ENCODE peak calls at places on chromosomes 11 and 22, in ten cellular contexts. J is myocyte; Y is ureter; W is nephron progenitor cell; A is Calu3; P is neural progenitor cell; O is activated gamma-delta T cell treated with anti-CD3 and anti-CD28 coated beads, Interleukin-2, amount 50 U/mL, for 16 hours; I is astrocyte of the spinal cord; U is NB4; V is NCI-H345. N is an unnamed sample.

GRCh38 chr22:27588915-27589314 is 212.6 kb downstream of the MN1 start:
- DNase-seq in J (no peak), Y (no peak), W (no peak), A (no peak), P (no peak), O (no peak), I (no peak), U (no peak), V (no peak), N (no peak)

GRCh38 chr22:30922151-30922611 is 46.4 kb downstream of the MORC2 start:
- DNase-seq in J (no peak), Y (peak; percentile 77), W (no peak), A (peak; percentile 7), P (peak; percentile 25), O (peak; percentile 71), I (peak; percentile 10), U (peak; percentile 91), V (no peak), N (no peak)

GRCh38 chr11:58286249-58286648 is 18.2 kb upstream of the OR10W1 start:
- DNase-seq in J (peak; percentile 44), Y (no peak), W (no peak), A (peak; percentile 38), P (peak; percentile 59), O (no peak), I (peak; percentile 27), U (peak; percentile 56), V (peak; percentile 17), N (peak; percentile 45)

GRCh38 chr11:83521647-83522596 is 235.8 kb upstream of the CCDC90B start:
- DNase-seq in J (peak; percentile 16), Y (no peak), W (no peak), A (no peak), P (peak; percentile 57), O (no peak), I (no peak), U (peak; percentile 47), V (peak; percentile 40), N (no peak)

GRCh38 chr11:104858882-104859735 is 39.2 kb downstream of the CASP12 start:
- DNase-seq in J (no peak), Y (no peak), W (peak; percentile 5), A (no peak), P (no peak), O (no peak), I (peak; percentile 5), U (peak; percentile 81), V (no peak), N (no peak)

GRCh38 chr22:29704528-29705285 is 15.1 kb upstream of the CABP7 start:
- DNase-seq in J (no peak), Y (no peak), W (no peak), A (peak; percentile 42), P (no peak), O (no peak), I (peak; percentile 50), U (no peak), V (peak; percentile 49), N (no peak)

GRCh38 chr11:126188332-126189108 is 22.9 kb downstream of the RPUSD4 start:
- DNase-seq in J (no peak), Y (no peak), W (no peak), A (no peak), P (no peak), O (no peak), I (no peak), U (no peak), V (no peak), N (no peak)

GRCh38 chr11:14908214-14908880 is 16.3 kb upstream of the CYP2R1 start:
- DNase-seq in J (peak; percentile 54), Y (no peak), W (peak; percentile 17), A (no peak), P (peak; percentile 61), O (no peak), I (peak; percentile 41), U (peak; percentile 62), V (peak; percentile 81), N (peak; percentile 40)

GRCh38 chr22:41366323-41367014 is 15.3 kb upstream of the TEF start:
- DNase-seq in J (no peak), Y (no peak), W (no peak), A (no peak), P (no peak), O (no peak), I (no peak), U (no peak), V (no peak), N (no peak)

GRCh38 chr11:115530752-115531151 is 26.5 kb upstream of the CADM1 start:
- DNase-seq in J (no peak), Y (no peak), W (no peak), A (no peak), P (peak; percentile 47), O (no peak), I (no peak), U (peak; percentile 41), V (no peak), N (no peak)

GRCh38 chr11:17015639-17016125 is 1.5 kb upstream of the PLEKHA7 start:
- DNase-seq in J (no peak), Y (no peak), W (peak; percentile 8), A (no peak), P (no peak), O (no peak), I (peak; percentile 10), U (no peak), V (no peak), N (no peak)

GRCh38 chr11:9315078-9315688 is 790 bp upstream of the TMEM41B start:
- DNase-seq in J (no peak), Y (no peak), W (no peak), A (peak; percentile 4), P (peak; percentile 40), O (no peak), I (peak; percentile 22), U (peak; percentile 63), V (no peak), N (no peak)

GRCh38 chr22:35150163-35151107 is 84.5 kb downstream of the ISX start:
- DNase-seq in J (peak; percentile 73), Y (peak; percentile 67), W (peak; percentile 90), A (peak; percentile 81), P (peak; percentile 74), O (peak; percentile 17), I (peak; percentile 13), U (peak; percentile 71), V (peak; percentile 27), N (peak; percentile 20)

GRCh38 chr11:129273322-129273721 is 81.2 kb upstream of the ARHGAP32 start:
- DNase-seq in J (no peak), Y (no peak), W (no peak), A (no peak), P (no peak), O (no peak), I (no peak), U (no peak), V (no peak), N (no peak)

GRCh38 chr22:49838771-49839717 is 11.4 kb upstream of the BRD1 start:
- DNase-seq in J (no peak), Y (no peak), W (peak; percentile 25), A (no peak), P (peak; percentile 37), O (peak; percentile 76), I (peak; percentile 19), U (peak; percentile 89), V (no peak), N (peak; percentile 32)

GRCh38 chr11:27242591-27242990 is 120.4 kb downstream of the CCDC34 start:
- DNase-seq in J (peak; percentile 63), Y (no peak), W (no peak), A (no peak), P (no peak), O (no peak), I (peak; percentile 91), U (no peak), V (no peak), N (no peak)

GRCh38 chr11:117842131-117842941 is 17.8 kb upstream of the FXYD2 start:
- DNase-seq in J (no peak), Y (peak; percentile 41), W (no peak), A (no peak), P (no peak), O (no peak), I (no peak), U (peak; percentile 91), V (no peak), N (peak; percentile 83)

GRCh38 chr11:73245461-73245860 is 26.7 kb upstream of the P2RY6 start:
- DNase-seq in J (no peak), Y (no peak), W (no peak), A (no peak), P (no peak), O (no peak), I (no peak), U (no peak), V (no peak), N (no peak)

GRCh38 chr11:28537822-28538221 is 429.6 kb downstream of the METTL15 start:
- DNase-seq in J (no peak), Y (no peak), W (no peak), A (no peak), P (no peak), O (no peak), I (no peak), U (no peak), V (no peak), N (no peak)

GRCh38 chr22:22897036-22897435 is 9.4 kb downstream of the IGLL5 start:
- DNase-seq in J (peak; percentile 94), Y (no peak), W (no peak), A (no peak), P (no peak), O (no peak), I (no peak), U (no peak), V (no peak), N (no peak)

GRCh38 chr11:13970986-13971385 is 8.5 kb downstream of the SPON1 start:
- DNase-seq in J (peak; percentile 41), Y (no peak), W (no peak), A (peak; percentile 76), P (peak; percentile 46), O (no peak), I (no peak), U (no peak), V (no peak), N (no peak)

GRCh38 chr11:44134625-44135024 is 39.1 kb downstream of the EXT2 start:
- DNase-seq in J (no peak), Y (no peak), W (no peak), A (no peak), P (no peak), O (no peak), I (no peak), U (no peak), V (no peak), N (no peak)

GRCh38 chr11:58900479-58901420 is 38.5 kb upstream of the GLYATL1 start:
- DNase-seq in J (peak; percentile 50), Y (peak; percentile 67), W (peak; percentile 86), A (peak; percentile 85), P (peak; percentile 93), O (no peak), I (peak; percentile 92), U (peak; percentile 73), V (no peak), N (peak; percentile 31)

GRCh38 chr11:26841818-26842457 is 120.1 kb upstream of the SLC5A12 start:
- DNase-seq in J (peak; percentile 44), Y (no peak), W (no peak), A (no peak), P (no peak), O (no peak), I (peak; percentile 72), U (no peak), V (no peak), N (no peak)

GRCh38 chr22:24826710-24827285 is 20.8 kb downstream of the SGSM1 start:
- DNase-seq in J (no peak), Y (no peak), W (no peak), A (no peak), P (no peak), O (no peak), I (no peak), U (no peak), V (no peak), N (no peak)

GRCh38 chr11:103024086-103024485 is 67.9 kb downstream of the DCUN1D5 start:
- DNase-seq in J (no peak), Y (no peak), W (no peak), A (no peak), P (no peak), O (no peak), I (no peak), U (no peak), V (no peak), N (no peak)